ENCODE peak calls at places on chromosomes 11 and 22, in eight cellular contexts. Y, B, M, L, V, O, T and A are unnamed samples.

GRCh38 chr11:6646631-6647281 is 8.9 kb downstream of the DCHS1 start:
- DNase-seq in Y (peak; percentile 78), B (peak; percentile 60), M (peak; percentile 76), L (peak; percentile 79), V (no peak), O (peak; percentile 40), T (no peak), A (no peak)

GRCh38 chr11:38089728-38090127 is 1491.7 kb upstream of the RAG2 start:
- DNase-seq in Y (no peak), B (no peak), M (no peak), L (no peak), V (no peak), O (no peak), T (no peak), A (no peak)

GRCh38 chr11:81995907-81996306 is 737.8 kb downstream of the FAM181B start:
- DNase-seq in Y (no peak), B (no peak), M (no peak), L (no peak), V (no peak), O (no peak), T (no peak), A (no peak)

GRCh38 chr11:11538277-11538960 is 83.4 kb downstream of the GALNT18 start:
- DNase-seq in Y (peak; percentile 79), B (no peak), M (peak; percentile 92), L (peak; percentile 33), V (no peak), O (no peak), T (peak; percentile 73), A (no peak)

GRCh38 chr11:76232026-76232665 is 25.8 kb upstream of the WNT11 start:
- DNase-seq in Y (no peak), B (no peak), M (peak; percentile 51), L (no peak), V (no peak), O (peak; percentile 32), T (no peak), A (no peak)

GRCh38 chr11:12882670-12883069 is 126.4 kb upstream of the RASSF10 start:
- DNase-seq in Y (no peak), B (no peak), M (no peak), L (no peak), V (no peak), O (no peak), T (no peak), A (no peak)

GRCh38 chr11:122619757-122620156 is 35.8 kb upstream of the UBASH3B start:
- DNase-seq in Y (no peak), B (no peak), M (no peak), L (no peak), V (no peak), O (no peak), T (no peak), A (no peak)

GRCh38 chr11:11450744-11451362 is 97.8 kb upstream of the CSNK2A3 start:
- DNase-seq in Y (no peak), B (peak; percentile 87), M (no peak), L (no peak), V (no peak), O (no peak), T (no peak), A (no peak)

GRCh38 chr11:47378011-47378835 is at the start of gene SPI1:
- DNase-seq in Y (peak; percentile 56), B (no peak), M (peak; percentile 82), L (no peak), V (no peak), O (peak; percentile 49), T (peak; percentile 91), A (no peak)

GRCh38 chr11:1834132-1834610 is 619 bp upstream of the SYT8 start:
- DNase-seq in Y (no peak), B (no peak), M (peak; percentile 96), L (no peak), V (no peak), O (peak; percentile 90), T (no peak), A (no peak)

GRCh38 chr11:27453701-27454100 is 18.9 kb downstream of the LGR4 start:
- DNase-seq in Y (no peak), B (no peak), M (no peak), L (no peak), V (no peak), O (no peak), T (no peak), A (no peak)

GRCh38 chr11:27458182-27458581 is 14.4 kb downstream of the LGR4 start:
- DNase-seq in Y (no peak), B (no peak), M (no peak), L (no peak), V (no peak), O (no peak), T (no peak), A (no peak)

GRCh38 chr11:27456802-27457329 is 15.7 kb downstream of the LGR4 start:
- DNase-seq in Y (no peak), B (no peak), M (no peak), L (no peak), V (no peak), O (no peak), T (no peak), A (no peak)

GRCh38 chr11:27456140-27456801 is 16.3 kb downstream of the LGR4 start:
- DNase-seq in Y (no peak), B (peak; percentile 50), M (no peak), L (no peak), V (no peak), O (no peak), T (no peak), A (no peak)

GRCh38 chr11:27455667-27456066 is 16.9 kb downstream of the LGR4 start:
- DNase-seq in Y (no peak), B (no peak), M (no peak), L (no peak), V (no peak), O (no peak), T (no peak), A (no peak)
- H3K27ac ChIP-seq in Y (no peak overlapping the region), B (no peak overlapping the region), M (peak overlapping the region; percentile 84), L (no peak overlapping the region), V (no peak overlapping the region), O (no peak overlapping the region), T (peak overlapping the region; percentile 15), A (no peak overlapping the region)

GRCh38 chr22:42601879-42602465 is 12.7 kb downstream of the POLDIP3 start:
- DNase-seq in Y (no peak), B (no peak), M (no peak), L (no peak), V (no peak), O (no peak), T (no peak), A (no peak)

GRCh38 chr22:42608481-42609361 is 6.0 kb downstream of the POLDIP3 start:
- DNase-seq in Y (no peak), B (peak; percentile 76), M (peak; percentile 53), L (no peak), V (peak; percentile 33), O (no peak), T (no peak), A (no peak)

GRCh38 chr22:42602470-42602869 is 12.2 kb downstream of the POLDIP3 start:
- DNase-seq in Y (no peak), B (no peak), M (no peak), L (no peak), V (no peak), O (no peak), T (no peak), A (no peak)

GRCh38 chr22:42603427-42603826 is 11.3 kb downstream of the POLDIP3 start:
- DNase-seq in Y (no peak), B (no peak), M (no peak), L (no peak), V (no peak), O (no peak), T (no peak), A (no peak)

DNA sequence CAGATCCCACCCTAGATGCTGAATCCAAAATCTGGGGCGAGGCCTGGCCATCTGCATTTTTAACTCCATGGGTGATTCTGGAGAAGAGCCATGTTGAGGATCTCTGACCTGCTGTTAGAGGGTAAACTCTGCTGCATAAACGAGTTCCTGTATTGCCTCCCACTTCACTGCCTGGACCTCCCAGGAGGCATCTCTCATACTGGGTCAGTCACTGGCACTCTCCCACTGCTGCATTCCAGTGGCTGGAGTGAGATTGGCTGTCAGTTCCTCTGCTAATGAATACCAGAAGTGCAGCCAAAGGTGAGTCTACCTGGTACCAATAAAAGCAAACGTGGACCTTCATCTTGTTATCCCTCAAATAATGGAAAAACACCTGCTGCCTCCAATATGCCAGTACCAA is 10.3 kb downstream of the POLDIP3 start:
- DNase-seq in Y (no peak), B (peak; percentile 28), M (no peak), L (no peak), V (no peak), O (no peak), T (no peak), A (no peak)
- H3K27ac ChIP-seq in Y (no peak overlapping the region), B (no peak overlapping the region), M (no peak overlapping the region), L (no peak overlapping the region), V (peak overlapping the region; percentile 23), O (no peak overlapping the region), T (no peak overlapping the region), A (no peak overlapping the region)

GRCh38 chr22:24994070-24994763 is 41.7 kb downstream of the KIAA1671 start:
- DNase-seq in Y (no peak), B (no peak), M (no peak), L (no peak), V (no peak), O (peak; percentile 89), T (no peak), A (no peak)

GRCh38 chr22:24996420-24996952 is 44.0 kb downstream of the KIAA1671 start:
- DNase-seq in Y (peak; percentile 48), B (no peak), M (no peak), L (no peak), V (peak; percentile 41), O (peak; percentile 68), T (no peak), A (no peak)

GRCh38 chr22:24992946-24993345 is 40.4 kb downstream of the KIAA1671 start:
- DNase-seq in Y (no peak), B (no peak), M (no peak), L (no peak), V (no peak), O (no peak), T (no peak), A (no peak)

GRCh38 chr22:24997023-24997422 is 44.5 kb downstream of the KIAA1671 start:
- DNase-seq in Y (no peak), B (no peak), M (no peak), L (no peak), V (no peak), O (no peak), T (no peak), A (no peak)

DNA sequence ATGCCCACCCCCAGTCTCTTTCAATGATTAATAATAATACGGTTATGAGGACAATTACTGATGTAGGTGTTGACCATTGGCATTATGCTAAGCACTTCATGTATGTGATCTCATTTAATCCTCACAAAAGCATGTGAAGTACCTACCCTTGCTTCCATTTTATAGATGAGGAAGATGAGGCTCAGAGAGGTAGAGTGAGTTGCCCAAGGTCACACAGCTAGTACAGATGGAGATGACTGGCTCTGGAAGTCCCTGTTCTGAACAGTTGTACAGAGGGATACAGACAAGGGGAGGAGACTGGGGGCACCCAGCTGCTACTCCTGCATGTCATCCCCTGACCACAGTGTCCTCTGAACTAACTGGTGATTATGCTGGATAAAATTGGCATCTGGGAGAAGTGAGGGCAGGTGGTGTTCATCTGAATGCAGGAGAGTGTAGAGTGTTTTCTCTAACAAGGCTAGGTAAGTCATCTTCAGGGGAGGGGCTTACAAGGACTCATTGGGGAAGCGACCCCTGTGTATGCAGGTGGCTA is 43.2 kb downstream of the KIAA1671 start:
- DNase-seq in Y (no peak), B (no peak), M (no peak), L (no peak), V (no peak), O (no peak), T (no peak), A (no peak)
- H3K27ac ChIP-seq in Y (no peak overlapping the region), B (no peak overlapping the region), M (peak overlapping the region; percentile 72), L (no peak overlapping the region), V (peak overlapping the region; percentile 43), O (no peak overlapping the region), T (no peak overlapping the region), A (peak overlapping the region; percentile 54)

GRCh38 chr11:112292785-112293407 is 32.2 kb upstream of the PLET1 start:
- DNase-seq in Y (no peak), B (peak; percentile 91), M (no peak), L (no peak), V (no peak), O (no peak), T (peak; percentile 66), A (no peak)
- H3K27ac ChIP-seq in Y (peak overlapping the region; percentile 78), B (peak overlapping the region; percentile 31), M (no peak overlapping the region), L (peak overlapping the region; percentile 9), V (no peak overlapping the region), O (peak overlapping the region; percentile 3), T (no peak overlapping the region), A (no peak overlapping the region)